ENCODE peak calls at places on chromosome 2, in six cellular contexts. C, K, T, Q, U and J are unnamed samples.

GRCh38 chr2:189570565-189570964 is 10.0 kb downstream of the SLC40A1 start:
- DNase-seq in K (peak), C (no peak), U (no peak), T (no peak), Q (no peak), J (peak)

GRCh38 chr2:113757059-113757657 is 716 bp upstream of the SLC35F5 start:
- DNase-seq in U (no peak), T (peak), C (peak), K (no peak), Q (no peak), J (no peak)

GRCh38 chr2:60671971-60672370 is 84.1 kb upstream of the PAPOLG start:
- DNase-seq in T (no peak), K (no peak), Q (no peak), C (no peak), U (no peak), J (no peak)

GRCh38 chr2:202555354-202555753 is 79.4 kb upstream of the FAM117B start:
- DNase-seq in T (no peak), K (no peak), Q (no peak), U (no peak), C (no peak), J (no peak)

GRCh38 chr2:101111917-101112771 is 39.0 kb downstream of the TBC1D8 start:
- DNase-seq in U (no peak), C (no peak), Q (no peak), T (no peak), K (peak), J (peak)

GRCh38 chr2:12043131-12043530 is 296.7 kb downstream of the LPIN1 start:
- DNase-seq in Q (no peak), K (no peak), T (no peak), C (no peak), U (no peak), J (peak)

GRCh38 chr2:41413813-41414485 is 633.9 kb upstream of the PKDCC start:
- DNase-seq in K (no peak), U (no peak), C (no peak), T (no peak), Q (no peak), J (no peak)

GRCh38 chr2:157866202-157866601 is 9.9 kb downstream of the ACVR1 start:
- DNase-seq in K (peak), U (no peak), T (no peak), C (no peak), Q (no peak), J (peak)

GRCh38 chr2:222595573-222595972 is 60.3 kb downstream of the FARSB start:
- DNase-seq in K (no peak), Q (no peak), C (no peak), T (no peak), U (no peak), J (no peak)

GRCh38 chr2:157784169-157784822 is 91.8 kb downstream of the ACVR1 start:
- DNase-seq in T (peak), K (peak), U (no peak), Q (peak), C (no peak), J (no peak)

GRCh38 chr2:234686088-234686890 is 189.4 kb upstream of the ARL4C start:
- DNase-seq in Q (no peak), K (no peak), C (no peak), T (no peak), U (no peak), J (no peak)

GRCh38 chr2:240556553-240557100 is 1.2 kb downstream of the ANKMY1 start:
- DNase-seq in T (no peak), Q (peak), U (no peak), C (peak), K (peak), J (peak)

GRCh38 chr2:212536385-212537310 is 2.0 kb downstream of the ERBB4 start:
- DNase-seq in K (no peak), T (peak), U (no peak), C (peak), Q (peak), J (no peak)

GRCh38 chr2:15906778-15907177 is 33.6 kb upstream of the MYCN start:
- DNase-seq in C (no peak), T (no peak), K (no peak), Q (no peak), U (no peak), J (no peak)

GRCh38 chr2:219603784-219604183 is 6.1 kb downstream of the STK11IP start:
- DNase-seq in K (no peak), Q (no peak), C (no peak), U (no peak), T (no peak), J (no peak)

GRCh38 chr2:149331023-149331400 is 625 bp downstream of the LYPD6 start:
- DNase-seq in K (no peak), U (no peak), T (no peak), Q (no peak), C (no peak), J (no peak)

GRCh38 chr2:20333738-20334137 is 16.9 kb downstream of the PUM2 start:
- DNase-seq in C (no peak), U (no peak), Q (no peak), T (no peak), K (no peak), J (no peak)

GRCh38 chr2:20334645-20335203 is 15.9 kb downstream of the PUM2 start:
- DNase-seq in T (no peak), C (no peak), Q (no peak), K (no peak), U (no peak), J (no peak)

GRCh38 chr2:20343128-20343527 is 7.5 kb downstream of the PUM2 start:
- DNase-seq in C (no peak), T (no peak), U (no peak), K (peak), Q (no peak), J (no peak)

GRCh38 chr2:20339012-20339411 is 11.6 kb downstream of the PUM2 start:
- DNase-seq in Q (no peak), K (no peak), C (no peak), U (no peak), T (no peak), J (no peak)
- H3K4me3 ChIP-seq in Q (no peak), K (no peak), C (no peak), U (no peak), T (no peak), J (no peak)

DNA sequence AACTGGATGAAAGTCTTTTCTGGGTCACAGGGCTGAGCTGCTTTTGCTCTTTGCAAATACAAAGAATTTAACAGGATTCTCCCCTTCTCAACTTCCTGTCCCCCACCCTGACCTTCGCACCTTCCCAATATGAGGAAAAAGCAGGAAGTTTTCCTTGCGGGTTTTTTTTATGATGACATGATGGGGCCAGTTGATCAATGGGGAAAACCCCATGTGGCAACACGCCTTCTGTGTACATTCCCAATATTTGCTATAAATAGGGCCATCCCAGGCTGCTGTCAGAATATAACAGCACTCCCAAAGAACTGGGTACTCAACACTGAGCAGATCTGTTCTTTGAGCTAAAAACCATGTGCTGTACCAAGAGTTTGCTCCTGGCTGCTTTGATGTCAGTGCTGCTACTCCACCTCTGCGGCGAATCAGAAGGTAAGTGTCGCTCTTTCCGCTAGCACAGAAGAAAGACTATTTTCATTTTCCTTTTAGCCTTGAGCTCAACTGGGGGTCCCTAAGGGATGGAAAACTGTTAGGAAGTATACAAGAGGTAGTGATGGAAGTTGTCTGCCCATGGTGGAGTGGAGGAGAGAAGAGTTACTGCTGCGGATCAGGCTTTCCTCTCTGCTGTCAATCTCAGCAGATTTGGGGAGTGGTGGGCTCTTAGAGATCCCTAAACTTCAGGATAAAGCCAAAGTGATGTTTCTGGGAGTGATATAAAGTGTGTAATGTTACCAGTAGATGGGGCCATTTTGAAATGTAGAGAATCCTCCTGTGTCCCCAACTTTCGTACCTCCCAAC is at the start of gene CCL20:
- DNase-seq in T (no peak), U (no peak), C (no peak), K (no peak), Q (no peak), J (peak)
- TF ChIP-seq CTCF in T (no peak), U (no peak), C (no peak), K (no peak), Q (peak), J (no peak)

GRCh38 chr2:43178055-43178598 is 48.3 kb downstream of the ZFP36L2 start:
- DNase-seq in U (no peak), Q (no peak), K (no peak), T (peak), C (no peak), J (no peak)
- H3K4me3 ChIP-seq in U (no peak), Q (no peak), K (no peak), T (no peak), C (no peak), J (no peak)

GRCh38 chr2:174577967-174578589 is 19.5 kb downstream of the WIPF1 start:
- DNase-seq in K (peak), Q (peak), C (no peak), U (no peak), T (no peak), J (peak)
- TF ChIP-seq CTCF in K (peak), Q (peak), C (no peak), U (peak), T (no peak), J (peak)

GRCh38 chr2:221203138-221203537 is 369.0 kb downstream of the EPHA4 start:
- DNase-seq in T (no peak), K (no peak), Q (no peak), U (no peak), C (no peak), J (no peak)

GRCh38 chr2:221204699-221205098 is 367.4 kb downstream of the EPHA4 start:
- DNase-seq in K (peak), C (no peak), U (no peak), T (no peak), Q (no peak), J (no peak)

GRCh38 chr2:221203846-221204245 is 368.3 kb downstream of the EPHA4 start:
- DNase-seq in C (no peak), Q (no peak), U (no peak), T (peak), K (no peak), J (no peak)

GRCh38 chr2:221200184-221200839 is 371.8 kb downstream of the EPHA4 start:
- DNase-seq in C (no peak), U (no peak), T (no peak), K (no peak), Q (no peak), J (no peak)

GRCh38 chr2:221202431-221202830 is 369.7 kb downstream of the EPHA4 start:
- DNase-seq in U (no peak), T (no peak), Q (no peak), K (no peak), C (no peak), J (no peak)
- H3K4me3 ChIP-seq in U (no peak), T (no peak), Q (no peak), K (no peak), C (no peak), J (no peak)

GRCh38 chr2:159557437-159558034 is 58.8 kb downstream of the BAZ2B start:
- DNase-seq in U (peak), K (peak), T (no peak), Q (peak), C (no peak), J (peak)
- TF ChIP-seq CTCF in U (peak), K (no peak), T (peak), Q (peak), C (no peak), J (peak)

DNA sequence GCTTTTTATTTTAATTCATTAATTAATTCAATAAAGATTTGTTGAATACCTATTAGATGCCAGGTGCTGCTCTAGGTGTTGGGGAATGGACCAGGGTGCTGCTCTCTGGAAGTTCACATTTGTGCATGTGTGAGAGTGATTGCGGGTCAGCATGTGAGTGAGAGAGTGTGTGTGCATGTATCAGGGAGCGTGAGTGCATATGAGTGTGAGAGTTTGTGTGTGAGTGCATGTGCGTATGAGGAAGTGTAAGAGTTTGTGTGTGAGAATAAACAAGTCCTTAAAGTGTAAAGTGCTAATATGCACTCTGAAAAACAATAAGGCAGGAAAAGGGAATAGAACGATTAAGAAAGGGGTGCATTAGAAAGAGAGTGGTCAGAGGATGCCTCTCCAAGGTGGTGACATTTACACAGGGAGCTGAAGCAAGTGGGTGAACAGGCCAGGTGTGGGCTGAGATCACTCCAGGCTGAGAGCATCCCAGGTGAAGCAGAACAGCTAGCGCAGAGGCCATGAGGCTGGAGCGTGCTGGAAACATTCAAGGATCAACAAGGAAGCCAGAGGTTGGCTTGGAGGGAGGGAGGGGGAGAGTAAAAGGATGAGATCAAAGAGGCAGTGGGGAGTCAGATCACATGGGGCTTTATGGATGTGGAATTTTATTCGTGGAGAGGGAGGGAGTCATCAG is 50.5 kb upstream of the SLC1A4 start:
- DNase-seq in C (no peak), U (no peak), K (no peak), T (no peak), Q (no peak), J (no peak)
- H3K4me3 ChIP-seq in C (no peak), U (no peak), K (no peak), T (no peak), Q (no peak), J (no peak)

GRCh38 chr2:151651274-151651673 is 83.0 kb downstream of the NEB start:
- DNase-seq in K (no peak), T (no peak), U (no peak), C (no peak), Q (no peak), J (no peak)
- TF ChIP-seq CTCF in K (no peak), T (no peak), U (no peak), C (no peak), Q (no peak), J (no peak)

DNA sequence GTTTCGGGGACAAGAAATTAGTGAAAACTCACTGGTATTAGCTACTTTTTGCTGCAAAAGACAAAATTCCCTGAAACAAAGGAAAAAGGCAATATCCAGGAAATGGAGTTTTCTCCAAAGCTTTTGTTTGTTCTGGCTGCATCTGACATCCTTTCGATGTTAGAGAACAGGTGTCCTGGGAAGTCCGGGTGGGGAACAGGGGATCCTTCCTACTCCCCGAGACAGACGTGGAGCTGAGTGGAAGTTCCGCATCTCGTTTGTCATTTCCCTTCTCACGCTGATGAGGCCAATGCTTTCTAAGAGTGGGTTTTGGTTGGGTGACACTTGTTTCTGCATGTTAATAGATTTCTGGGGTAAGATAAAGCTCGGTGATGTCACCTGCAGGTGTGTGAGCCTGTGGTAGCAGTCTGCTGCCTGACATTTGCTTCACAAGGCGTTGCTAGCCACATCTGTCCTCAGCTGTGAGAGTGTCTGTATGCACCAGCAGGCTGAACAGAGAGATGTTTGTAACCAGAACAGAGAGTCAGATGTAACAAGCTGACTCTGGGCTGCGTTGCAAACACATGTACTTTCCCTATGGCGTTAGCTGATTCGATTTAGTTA is 125.9 kb downstream of the ACOXL start:
- DNase-seq in K (no peak), C (no peak), U (no peak), Q (no peak), T (no peak), J (no peak)
- H3K4me3 ChIP-seq in K (no peak), C (no peak), U (no peak), Q (no peak), T (no peak), J (no peak)